ENCODE peak calls at places on chromosomes 5 and 9, in six cellular contexts. One of them, this sample, is unnamed.

GRCh38 chr5:129135633-129136032 is 41.1 kb downstream of the ISOC1 start:
- DNase-seq in AG10803: no peak
- DNase-seq in hypothalamus: no peak
- DNase-seq in tibial artery: no peak
- DNase-seq in stimulated activated CD4-positive, alpha-beta T cell treated with anti-CD3 and anti-CD28 coated beads, Interleukin-12 subunit alpha, Interleukin-12 subunit beta, amount 100 ng/mL, for 24 hours: no peak
- DNase-seq in glutamatergic neuron: no peak
- DNase-seq in this sample: peak; percentile 0

GRCh38 chr9:38622083-38622674 is 1.8 kb upstream of the ANKRD18A start:
- DNase-seq in AG10803: no peak
- DNase-seq in hypothalamus: no peak
- DNase-seq in tibial artery: no peak
- DNase-seq in stimulated activated CD4-positive, alpha-beta T cell treated with anti-CD3 and anti-CD28 coated beads, Interleukin-12 subunit alpha, Interleukin-12 subunit beta, amount 100 ng/mL, for 24 hours: peak; percentile 7
- DNase-seq in glutamatergic neuron: peak; percentile 62
- DNase-seq in this sample: peak; percentile 83

GRCh38 chr9:135478858-135479468 is 619 bp upstream of the PPP1R26 start:
- DNase-seq in AG10803: peak; percentile 32
- DNase-seq in hypothalamus: peak; percentile 34
- DNase-seq in tibial artery: peak; percentile 47
- DNase-seq in stimulated activated CD4-positive, alpha-beta T cell treated with anti-CD3 and anti-CD28 coated beads, Interleukin-12 subunit alpha, Interleukin-12 subunit beta, amount 100 ng/mL, for 24 hours: no peak
- DNase-seq in glutamatergic neuron: no peak
- DNase-seq in this sample: peak; percentile 44

GRCh38 chr9:78325343-78325742 is 28.4 kb downstream of the PSAT1 start:
- DNase-seq in AG10803: peak; percentile 88
- DNase-seq in hypothalamus: peak; percentile 20
- DNase-seq in tibial artery: no peak
- DNase-seq in stimulated activated CD4-positive, alpha-beta T cell treated with anti-CD3 and anti-CD28 coated beads, Interleukin-12 subunit alpha, Interleukin-12 subunit beta, amount 100 ng/mL, for 24 hours: no peak
- DNase-seq in glutamatergic neuron: peak; percentile 50
- DNase-seq in this sample: peak; percentile 6

GRCh38 chr9:69809304-69809863 is 11.2 kb upstream of the CFAP95 start:
- DNase-seq in AG10803: peak; percentile 16
- DNase-seq in hypothalamus: no peak
- DNase-seq in tibial artery: no peak
- DNase-seq in stimulated activated CD4-positive, alpha-beta T cell treated with anti-CD3 and anti-CD28 coated beads, Interleukin-12 subunit alpha, Interleukin-12 subunit beta, amount 100 ng/mL, for 24 hours: no peak
- DNase-seq in glutamatergic neuron: no peak
- DNase-seq in this sample: no peak

GRCh38 chr5:143135832-143136551 is 267.5 kb downstream of the NR3C1 start:
- DNase-seq in AG10803: no peak
- DNase-seq in hypothalamus: no peak
- DNase-seq in tibial artery: no peak
- DNase-seq in stimulated activated CD4-positive, alpha-beta T cell treated with anti-CD3 and anti-CD28 coated beads, Interleukin-12 subunit alpha, Interleukin-12 subunit beta, amount 100 ng/mL, for 24 hours: no peak
- DNase-seq in glutamatergic neuron: no peak
- DNase-seq in this sample: no peak

GRCh38 chr5:73789851-73790281 is 163.9 kb downstream of the ARHGEF28 start:
- DNase-seq in AG10803: no peak
- DNase-seq in hypothalamus: no peak
- DNase-seq in tibial artery: no peak
- DNase-seq in stimulated activated CD4-positive, alpha-beta T cell treated with anti-CD3 and anti-CD28 coated beads, Interleukin-12 subunit alpha, Interleukin-12 subunit beta, amount 100 ng/mL, for 24 hours: no peak
- DNase-seq in glutamatergic neuron: no peak
- DNase-seq in this sample: no peak

GRCh38 chr9:118271936-118272335 is 567.7 kb downstream of the TLR4 start:
- DNase-seq in AG10803: no peak
- DNase-seq in hypothalamus: no peak
- DNase-seq in tibial artery: no peak
- DNase-seq in stimulated activated CD4-positive, alpha-beta T cell treated with anti-CD3 and anti-CD28 coated beads, Interleukin-12 subunit alpha, Interleukin-12 subunit beta, amount 100 ng/mL, for 24 hours: no peak
- DNase-seq in glutamatergic neuron: no peak
- DNase-seq in this sample: no peak

GRCh38 chr9:86706391-86706790 is 240.9 kb downstream of the GAS1 start:
- DNase-seq in AG10803: peak; percentile 70
- DNase-seq in hypothalamus: no peak
- DNase-seq in tibial artery: no peak
- DNase-seq in stimulated activated CD4-positive, alpha-beta T cell treated with anti-CD3 and anti-CD28 coated beads, Interleukin-12 subunit alpha, Interleukin-12 subunit beta, amount 100 ng/mL, for 24 hours: no peak
- DNase-seq in glutamatergic neuron: no peak
- DNase-seq in this sample: no peak

GRCh38 chr9:297795-298119 is 83.1 kb downstream of the DOCK8 start:
- DNase-seq in AG10803: no peak
- DNase-seq in hypothalamus: no peak
- DNase-seq in tibial artery: no peak
- DNase-seq in stimulated activated CD4-positive, alpha-beta T cell treated with anti-CD3 and anti-CD28 coated beads, Interleukin-12 subunit alpha, Interleukin-12 subunit beta, amount 100 ng/mL, for 24 hours: no peak
- DNase-seq in glutamatergic neuron: no peak
- DNase-seq in this sample: no peak

GRCh38 chr5:128350705-128351104 is 187.3 kb downstream of the FBN2 start:
- DNase-seq in AG10803: no peak
- DNase-seq in hypothalamus: no peak
- DNase-seq in tibial artery: no peak
- DNase-seq in stimulated activated CD4-positive, alpha-beta T cell treated with anti-CD3 and anti-CD28 coated beads, Interleukin-12 subunit alpha, Interleukin-12 subunit beta, amount 100 ng/mL, for 24 hours: no peak
- DNase-seq in glutamatergic neuron: no peak
- DNase-seq in this sample: peak; percentile 56

This sample was measured in NCI-H146.